ENCODE peak calls at places on chromosomes 2 and 18, in eight cellular contexts. U is cardiac muscle cell, F is esophagus squamous epithelium, Q is GM23338, S is left ventricle myocardium inferior, K is Panc1, H is uterus, Y is K562. M is an unnamed sample.
A peak's percentile ranks its signal among the peaks of the same experiment; 100 is the strongest.

GRCh38 chr18:75844102-75844604 is 416.6 kb upstream of the SMIM21 start:
- DNase-seq in U (no peak), F (no peak), Q (no peak), S (no peak), K (no peak), H (no peak), Y (no peak), M (no peak)

GRCh38 chr18:55932675-55933074 is 344.7 kb upstream of the TCF4 start:
- DNase-seq in U (peak; percentile 7), F (no peak), Q (no peak), S (no peak), K (no peak), H (no peak), Y (peak; percentile 14), M (no peak)

GRCh38 chr2:79855264-79856006 is 342.6 kb downstream of the CTNNA2 start:
- DNase-seq in U (peak; percentile 49), F (no peak), Q (peak; percentile 74), S (no peak), K (no peak), H (no peak), Y (peak; percentile 1), M (no peak)

GRCh38 chr2:20702563-20702962 is 35.6 kb downstream of the GDF7 start:
- DNase-seq in U (no peak), F (no peak), Q (no peak), S (no peak), K (no peak), H (no peak), Y (no peak), M (no peak)

GRCh38 chr18:60322591-60322990 is 50.0 kb downstream of the MC4R start:
- DNase-seq in U (no peak), F (no peak), Q (no peak), S (no peak), K (no peak), H (no peak), Y (no peak), M (no peak)

GRCh38 chr2:189363559-189363958 is 77.7 kb upstream of the WDR75 start:
- DNase-seq in U (no peak), F (no peak), Q (no peak), S (no peak), K (no peak), H (no peak), Y (no peak), M (no peak)

GRCh38 chr2:232325324-232326273 is 53.0 kb upstream of the ALPP start:
- DNase-seq in U (peak; percentile 60), F (no peak), Q (peak; percentile 49), S (peak; percentile 59), K (no peak), H (no peak), Y (peak; percentile 34), M (peak; percentile 93)

GRCh38 chr2:96164459-96165184 is 19.4 kb upstream of the DUSP2 start:
- DNase-seq in U (no peak), F (no peak), Q (peak; percentile 61), S (no peak), K (no peak), H (no peak), Y (no peak), M (no peak)

GRCh38 chr2:61946661-61947060 is 41.2 kb downstream of the COMMD1 start:
- DNase-seq in U (no peak), F (no peak), Q (no peak), S (no peak), K (no peak), H (no peak), Y (no peak), M (no peak)

GRCh38 chr2:188931361-188931760 is 42.8 kb upstream of the COL3A1 start:
- DNase-seq in U (no peak), F (no peak), Q (no peak), S (no peak), K (no peak), H (no peak), Y (no peak), M (no peak)

GRCh38 chr2:182097571-182097970 is 111.9 kb downstream of the PPP1R1C start:
- DNase-seq in U (no peak), F (no peak), Q (no peak), S (no peak), K (no peak), H (no peak), Y (no peak), M (no peak)

GRCh38 chr18:54880706-54881105 is 52.4 kb downstream of the RAB27B start:
- DNase-seq in U (no peak), F (no peak), Q (peak; percentile 7), S (no peak), K (no peak), H (no peak), Y (no peak), M (no peak)

GRCh38 chr18:65750421-65751144 is at the start of gene CDH7:
- DNase-seq in U (peak; percentile 72), F (no peak), Q (peak; percentile 58), S (no peak), K (no peak), H (no peak), Y (no peak), M (peak; percentile 80)

GRCh38 chr2:169609264-169609663 is 25.1 kb downstream of the PPIG start:
- DNase-seq in U (no peak), F (no peak), Q (no peak), S (no peak), K (no peak), H (no peak), Y (no peak), M (no peak)

GRCh38 chr2:24272907-24273306 is 87.4 kb downstream of the ITSN2 start:
- DNase-seq in U (no peak), F (no peak), Q (no peak), S (no peak), K (no peak), H (no peak), Y (no peak), M (no peak)

GRCh38 chr2:56133931-56134629 is 49.7 kb upstream of the CCDC85A start:
- DNase-seq in U (no peak), F (no peak), Q (no peak), S (no peak), K (no peak), H (no peak), Y (peak; percentile 67), M (no peak)

GRCh38 chr2:163364736-163365135 is 371.1 kb downstream of the FIGN start:
- DNase-seq in U (no peak), F (no peak), Q (no peak), S (no peak), K (no peak), H (no peak), Y (no peak), M (no peak)

GRCh38 chr2:54720563-54720962 is 2.9 kb upstream of the EML6 start:
- DNase-seq in U (peak; percentile 31), F (no peak), Q (no peak), S (no peak), K (no peak), H (no peak), Y (peak; percentile 26), M (no peak)

GRCh38 chr2:62596061-62596658 is 90.2 kb upstream of the TMEM17 start:
- DNase-seq in U (no peak), F (no peak), Q (no peak), S (no peak), K (no peak), H (no peak), Y (no peak), M (no peak)

GRCh38 chr2:224046752-224047151 is 7.7 kb upstream of the SERPINE2 start:
- DNase-seq in U (no peak), F (no peak), Q (no peak), S (no peak), K (no peak), H (no peak), Y (no peak), M (no peak)

GRCh38 chr2:221463235-221463896 is 108.7 kb downstream of the EPHA4 start:
- DNase-seq in U (no peak), F (no peak), Q (no peak), S (no peak), K (no peak), H (no peak), Y (no peak), M (no peak)

GRCh38 chr2:25310690-25310964 is 31.1 kb downstream of the DNMT3A start:
- DNase-seq in U (no peak), F (no peak), Q (no peak), S (no peak), K (no peak), H (no peak), Y (no peak), M (no peak)

GRCh38 chr2:25307949-25308557 is 33.7 kb downstream of the DNMT3A start:
- DNase-seq in U (no peak), F (no peak), Q (no peak), S (no peak), K (no peak), H (no peak), Y (no peak), M (no peak)

GRCh38 chr2:25310965-25311865 is 30.5 kb downstream of the DNMT3A start:
- DNase-seq in U (no peak), F (no peak), Q (peak; percentile 81), S (peak; percentile 75), K (no peak), H (no peak), Y (no peak), M (no peak)

GRCh38 chr2:25308599-25308998 is 33.1 kb downstream of the DNMT3A start:
- DNase-seq in U (no peak), F (no peak), Q (no peak), S (no peak), K (no peak), H (no peak), Y (no peak), M (no peak)

GRCh38 chr2:25309402-25309801 is 32.3 kb downstream of the DNMT3A start:
- DNase-seq in U (peak; percentile 63), F (no peak), Q (peak; percentile 91), S (peak; percentile 45), K (peak; percentile 22), H (no peak), Y (peak; percentile 74), M (no peak)
- TF ChIP-seq CTCF in U (peak; percentile 45), F (peak; percentile 27), Q (peak; percentile 71), S (peak; percentile 53), K (peak; percentile 79), H (peak; percentile 12), Y (peak; percentile 66), M (peak; percentile 50)

GRCh38 chr2:174611006-174611405 is 13.4 kb upstream of the WIPF1 start:
- DNase-seq in U (no peak), F (no peak), Q (no peak), S (no peak), K (no peak), H (no peak), Y (no peak), M (no peak)
- H3K4me1 ChIP-seq in U (peaks cover 4% of the 10 kb centered on the region), F (peaks cover 28% of the 10 kb centered on the region), Q (no peaks in the 10 kb centered on the region), S (peaks cover 50% of the 10 kb centered on the region), K (peaks cover 5% of the 10 kb centered on the region), H (no peaks in the 10 kb centered on the region), Y (peaks cover 7% of the 10 kb centered on the region), M (peaks cover 4% of the 10 kb centered on the region)

GRCh38 chr2:113799375-113799774 is 42.9 kb upstream of the SLC35F5 start:
- DNase-seq in U (no peak), F (no peak), Q (no peak), S (no peak), K (no peak), H (no peak), Y (no peak), M (no peak)
- TF ChIP-seq CTCF in U (peak; percentile 11), F (no peak), Q (no peak), S (no peak), K (no peak), H (no peak), Y (peak; percentile 29), M (no peak)

DNA sequence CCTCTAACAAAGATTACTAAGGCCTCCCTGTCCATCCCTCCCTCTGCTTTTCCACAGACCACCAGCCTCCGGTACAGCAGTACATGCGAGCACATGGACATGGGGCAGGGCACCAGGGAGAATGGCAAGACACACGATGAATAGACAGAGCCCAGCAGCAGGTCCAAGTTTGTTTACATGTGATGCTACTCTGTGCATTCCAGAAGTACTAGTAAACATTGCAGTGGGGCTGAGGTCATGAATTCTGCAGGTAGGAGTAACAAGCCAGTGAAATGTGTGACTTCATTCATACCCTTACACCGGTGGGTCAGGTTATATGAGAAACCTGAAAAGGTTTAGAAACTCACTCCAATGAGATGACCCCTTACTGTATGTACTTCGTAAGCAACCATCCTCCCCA is 205.7 kb downstream of the BCL11A start:
- DNase-seq in U (no peak), F (no peak), Q (no peak), S (no peak), K (no peak), H (no peak), Y (no peak), M (no peak)
- H3K4me1 ChIP-seq in U (peaks cover under 1% of the 10 kb centered on the region), F (no peaks in the 10 kb centered on the region), Q (no peaks in the 10 kb centered on the region), S (no peaks in the 10 kb centered on the region), K (no peaks in the 10 kb centered on the region), H (no peaks in the 10 kb centered on the region), Y (no peaks in the 10 kb centered on the region), M (no peaks in the 10 kb centered on the region)